ENCODE peak calls at places on chromosomes 11 and 22, in five cellular contexts. C is epithelial cell of proximal tubule, E is transverse colon, K is BJ, H is ovary. W is an unnamed sample.

GRCh38 chr11:31995031-31995430 is 95.8 kb upstream of the RCN1 start:
- DNase-seq in C (no peak), E (no peak), K (no peak), H (no peak), W (no peak)

GRCh38 chr11:72848846-72849466 is 34.7 kb downstream of the ATG16L2 start:
- DNase-seq in C (no peak), E (no peak), K (no peak), H (no peak), W (no peak)

GRCh38 chr22:22772883-22773282 is 114.7 kb upstream of the IGLL5 start:
- DNase-seq in C (no peak), E (no peak), K (no peak), H (no peak), W (no peak)

GRCh38 chr11:76803023-76803422 is 19.9 kb downstream of the TSKU start:
- DNase-seq in C (no peak), E (no peak), K (no peak), H (no peak), W (peak; percentile 18)

GRCh38 chr11:65213322-65214211 is 31.8 kb downstream of the CAPN1 start:
- DNase-seq in C (no peak), E (no peak), K (no peak), H (no peak), W (no peak)

GRCh38 chr11:127998421-127998820 is 588.9 kb downstream of the ETS1 start:
- DNase-seq in C (no peak), E (no peak), K (no peak), H (no peak), W (no peak)

GRCh38 chr11:8287297-8288070 is 23.8 kb upstream of the LMO1 start:
- DNase-seq in C (no peak), E (no peak), K (no peak), H (no peak), W (peak; percentile 11)

GRCh38 chr11:94885133-94885532 is 88.2 kb downstream of the CWC15 start:
- DNase-seq in C (peak; percentile 95), E (no peak), K (no peak), H (no peak), W (no peak)

GRCh38 chr11:38302564-38302963 is 1704.5 kb upstream of the RAG2 start:
- DNase-seq in C (no peak), E (no peak), K (no peak), H (no peak), W (no peak)

GRCh38 chr11:8025816-8026215 is 38.7 kb downstream of the EIF3F start:
- DNase-seq in C (no peak), E (no peak), K (no peak), H (no peak), W (no peak)

GRCh38 chr22:48943567-48944432 is 883.9 kb downstream of the BRD1 start:
- DNase-seq in C (no peak), E (peak; percentile 7), K (no peak), H (no peak), W (peak; percentile 20)

GRCh38 chr11:124669193-124669592 is 4.3 kb downstream of the SIAE start:
- DNase-seq in C (no peak), E (peak; percentile 35), K (no peak), H (peak; percentile 45), W (peak; percentile 71)

GRCh38 chr22:48606684-48607307 is 1220.9 kb downstream of the BRD1 start:
- DNase-seq in C (no peak), E (no peak), K (no peak), H (no peak), W (no peak)

GRCh38 chr11:20647976-20648565 is 21.3 kb upstream of the NELL1 start:
- DNase-seq in C (no peak), E (peak; percentile 23), K (peak; percentile 0), H (no peak), W (peak; percentile 56)

GRCh38 chr11:68380786-68381622 is 68.6 kb downstream of the LRP5 start:
- DNase-seq in C (no peak), E (no peak), K (no peak), H (peak; percentile 51), W (no peak)

GRCh38 chr11:125264091-125265022 is 99.8 kb downstream of the PKNOX2 start:
- DNase-seq in C (no peak), E (no peak), K (no peak), H (no peak), W (no peak)

GRCh38 chr11:6576471-6577373 is 26.7 kb downstream of the RRP8 start:
- DNase-seq in C (no peak), E (no peak), K (peak; percentile 89), H (no peak), W (no peak)

GRCh38 chr11:33177676-33178336 is 16.5 kb upstream of the CSTF3 start:
- DNase-seq in C (no peak), E (no peak), K (no peak), H (no peak), W (no peak)

GRCh38 chr11:22792497-22792896 is 37.1 kb downstream of the SVIP start:
- DNase-seq in C (no peak), E (no peak), K (no peak), H (no peak), W (no peak)

GRCh38 chr22:20957691-20958440 is 9.2 kb upstream of the AIFM3 start:
- DNase-seq in C (no peak), E (peak; percentile 82), K (no peak), H (no peak), W (peak; percentile 79)

GRCh38 chr11:34549271-34549670 is 35.7 kb upstream of the ELF5 start:
- DNase-seq in C (peak; percentile 27), E (no peak), K (no peak), H (no peak), W (no peak)

GRCh38 chr11:119615003-119615878 is 113.8 kb downstream of the NECTIN1 start:
- DNase-seq in C (peak; percentile 95), E (no peak), K (peak; percentile 13), H (no peak), W (no peak)

GRCh38 chr11:70270877-70271634 is 566 bp downstream of the PPFIA1 start:
- DNase-seq in C (no peak), E (peak; percentile 50), K (peak; percentile 18), H (no peak), W (peak; percentile 36)
- TF ChIP-seq CTCF in C (no peak), E (peak; percentile 21), K (no peak), H (peak; percentile 29), W (no peak)

DNA sequence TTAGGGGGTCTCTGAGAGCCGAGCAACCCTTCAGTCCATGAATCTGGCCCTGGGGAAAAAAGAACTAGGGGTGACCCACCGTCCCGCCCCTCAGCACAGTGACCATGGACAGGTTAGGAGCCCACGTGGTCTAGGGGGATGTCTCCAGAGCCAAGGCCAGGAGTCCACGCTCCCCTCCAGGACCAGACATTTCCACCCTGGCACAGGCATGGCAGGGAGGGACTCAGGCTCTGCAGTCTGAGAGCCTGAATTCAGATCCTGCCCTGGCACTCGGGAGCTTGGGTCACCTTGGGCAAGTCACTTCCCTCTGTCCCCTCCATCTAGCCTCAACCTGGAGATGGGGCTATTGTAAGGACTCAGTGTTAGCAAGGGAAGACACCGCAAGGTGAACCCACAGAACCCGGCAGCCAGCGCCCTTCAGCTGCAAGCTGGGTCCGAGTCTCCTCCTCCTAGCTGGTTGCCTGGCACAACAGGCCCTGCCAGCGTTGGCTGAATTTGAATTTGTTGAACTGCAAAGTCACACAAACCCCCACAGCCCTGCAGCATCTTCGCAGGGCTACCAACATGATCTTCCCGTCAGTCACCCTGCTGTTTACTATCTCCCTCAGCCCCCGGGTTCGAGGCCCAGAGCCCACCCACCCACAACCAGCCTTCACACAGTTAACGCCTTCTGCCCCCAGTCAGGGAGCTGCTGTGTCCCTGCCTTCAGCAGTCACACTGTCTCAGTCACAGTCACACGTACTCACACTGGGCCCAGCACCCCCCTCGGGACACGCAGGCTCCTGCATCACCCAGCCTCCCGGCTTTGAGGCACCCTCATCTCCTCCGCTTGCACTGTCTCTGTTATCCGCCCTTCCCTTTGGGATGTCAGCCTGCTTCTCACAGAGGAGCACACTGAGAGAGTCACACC is 603 bp upstream of the PDGFB start:
- DNase-seq in C (no peak), E (no peak), K (no peak), H (no peak), W (no peak)
- H3K4me3 ChIP-seq in C (peak overlapping the region; percentile 80), E (no peak overlapping the region), K (no peak overlapping the region), H (peak overlapping the region; percentile 45), W (no peak overlapping the region)

DNA sequence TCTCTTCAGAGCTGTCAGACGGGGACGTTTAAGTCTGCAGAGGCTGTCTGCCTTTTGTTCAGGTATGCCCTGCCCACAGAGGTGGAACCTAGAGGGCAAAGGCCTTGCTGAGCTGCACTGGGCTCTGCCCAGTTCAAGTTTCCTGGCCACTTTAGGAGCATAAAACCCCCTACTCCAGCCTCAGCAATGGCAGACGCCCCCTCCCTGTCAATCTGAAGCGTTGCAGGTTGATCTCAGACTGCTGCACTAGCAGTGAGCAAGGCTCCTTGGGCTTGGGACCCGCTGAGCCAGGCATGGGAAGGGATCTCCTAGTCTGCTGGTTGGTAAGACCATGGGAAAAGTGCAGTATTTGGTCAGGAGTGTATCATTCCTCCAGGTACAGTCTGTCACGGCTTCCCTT is 66.6 kb upstream of the TP53I11 start:
- DNase-seq in C (no peak), E (no peak), K (no peak), H (no peak), W (no peak)
- TF ChIP-seq CTCF in C (peak; percentile 36), E (no peak), K (no peak), H (no peak), W (no peak)

GRCh38 chr11:46210133-46210636 is 67.3 kb upstream of the CREB3L1 start:
- DNase-seq in C (peak; percentile 33), E (no peak), K (no peak), H (no peak), W (no peak)
- H3K4me3 ChIP-seq in C (no peak overlapping the region), E (no peak overlapping the region), K (no peak overlapping the region), H (no peak overlapping the region), W (no peak overlapping the region)